ENCODE peak calls at places on chromosomes 5 and 9, in five cellular contexts. One of them, this sample, is unnamed.

GRCh38 chr5:36227046-36227445 is 14.7 kb downstream of the NADK2 start:
- DNase-seq in NT2/D1: no peak
- DNase-seq in GM23338: no peak
- DNase-seq in endodermal cell: no peak
- DNase-seq in hepatocyte: no peak
- DNase-seq in this sample: no peak

GRCh38 chr5:59021286-59021673 is 438.4 kb downstream of the RAB3C start:
- DNase-seq in NT2/D1: no peak
- DNase-seq in hepatocyte: peak; percentile 15
- DNase-seq in GM23338: no peak
- DNase-seq in endodermal cell: no peak
- DNase-seq in this sample: no peak

GRCh38 chr5:3331819-3332218 is 263.8 kb upstream of the IRX1 start:
- DNase-seq in hepatocyte: no peak
- DNase-seq in GM23338: no peak
- DNase-seq in endodermal cell: no peak
- DNase-seq in NT2/D1: no peak
- DNase-seq in this sample: no peak

GRCh38 chr9:17082343-17082742 is 52.5 kb upstream of the CNTLN start:
- DNase-seq in NT2/D1: peak; percentile 57
- DNase-seq in endodermal cell: peak; percentile 85
- DNase-seq in hepatocyte: peak; percentile 48
- DNase-seq in GM23338: peak; percentile 71
- DNase-seq in this sample: peak; percentile 66

GRCh38 chr9:130309689-130310455 is 44.3 kb downstream of the HMCN2 start:
- DNase-seq in hepatocyte: no peak
- DNase-seq in endodermal cell: no peak
- DNase-seq in NT2/D1: no peak
- DNase-seq in GM23338: no peak
- DNase-seq in this sample: no peak

GRCh38 chr5:94545870-94546625 is 72.4 kb downstream of the KIAA0825 start:
- DNase-seq in endodermal cell: no peak
- DNase-seq in hepatocyte: no peak
- DNase-seq in NT2/D1: no peak
- DNase-seq in GM23338: no peak
- DNase-seq in this sample: no peak

GRCh38 chr5:135743684-135744083 is 90.8 kb upstream of the SLC25A48 start:
- DNase-seq in hepatocyte: no peak
- DNase-seq in NT2/D1: no peak
- DNase-seq in GM23338: no peak
- DNase-seq in endodermal cell: no peak
- DNase-seq in this sample: no peak

GRCh38 chr5:180080670-180081280 is 9.2 kb upstream of the RNF130 start:
- DNase-seq in hepatocyte: no peak
- DNase-seq in NT2/D1: no peak
- DNase-seq in endodermal cell: no peak
- DNase-seq in GM23338: no peak
- DNase-seq in this sample: no peak

GRCh38 chr5:61232490-61232889 is 70.2 kb upstream of the SMIM15 start:
- DNase-seq in hepatocyte: no peak
- DNase-seq in endodermal cell: no peak
- DNase-seq in NT2/D1: no peak
- DNase-seq in GM23338: no peak
- DNase-seq in this sample: no peak

GRCh38 chr9:125409217-125409636 is 147.6 kb downstream of the GAPVD1 start:
- DNase-seq in NT2/D1: no peak
- DNase-seq in GM23338: peak; percentile 69
- DNase-seq in endodermal cell: peak; percentile 64
- DNase-seq in hepatocyte: no peak
- DNase-seq in this sample: peak; percentile 85

GRCh38 chr9:89274838-89275237 is 36.2 kb upstream of the CKS2 start:
- DNase-seq in GM23338: no peak
- DNase-seq in NT2/D1: no peak
- DNase-seq in hepatocyte: no peak
- DNase-seq in endodermal cell: no peak
- DNase-seq in this sample: no peak

GRCh38 chr5:138912093-138912492 is 37.0 kb upstream of the LRRTM2 start:
- DNase-seq in NT2/D1: no peak
- DNase-seq in endodermal cell: no peak
- DNase-seq in GM23338: no peak
- DNase-seq in hepatocyte: no peak
- DNase-seq in this sample: no peak

GRCh38 chr9:31290731-31291130 is 1093.7 kb upstream of the ACO1 start:
- DNase-seq in NT2/D1: no peak
- DNase-seq in endodermal cell: no peak
- DNase-seq in GM23338: no peak
- DNase-seq in hepatocyte: no peak
- DNase-seq in this sample: no peak

GRCh38 chr9:21811914-21812313 is 9.5 kb downstream of the MTAP start:
- DNase-seq in GM23338: no peak
- DNase-seq in hepatocyte: no peak
- DNase-seq in endodermal cell: no peak
- DNase-seq in NT2/D1: no peak
- DNase-seq in this sample: no peak

GRCh38 chr9:125240649-125240999 is 519 bp downstream of the HSPA5 start:
- DNase-seq in GM23338: peak; percentile 36
- DNase-seq in hepatocyte: no peak
- DNase-seq in NT2/D1: no peak
- DNase-seq in endodermal cell: no peak
- DNase-seq in this sample: peak; percentile 56

GRCh38 chr5:124935060-124935459 is 188.6 kb upstream of the ZNF608 start:
- DNase-seq in NT2/D1: no peak
- DNase-seq in hepatocyte: peak; percentile 11
- DNase-seq in endodermal cell: no peak
- DNase-seq in GM23338: no peak
- DNase-seq in this sample: no peak

GRCh38 chr5:169421677-169422076 is 120.7 kb upstream of the SLIT3 start:
- DNase-seq in hepatocyte: no peak
- DNase-seq in endodermal cell: no peak
- DNase-seq in NT2/D1: no peak
- DNase-seq in GM23338: no peak
- DNase-seq in this sample: no peak

GRCh38 chr5:108451269-108451668 is 69.4 kb upstream of the FBXL17 start:
- DNase-seq in hepatocyte: no peak
- DNase-seq in GM23338: peak; percentile 33
- DNase-seq in endodermal cell: no peak
- DNase-seq in NT2/D1: no peak
- DNase-seq in this sample: peak; percentile 12

GRCh38 chr5:151448038-151448985 is 909 bp downstream of the SLC36A1 start:
- DNase-seq in hepatocyte: peak; percentile 63
- DNase-seq in NT2/D1: no peak
- DNase-seq in GM23338: peak; percentile 77
- DNase-seq in endodermal cell: peak; percentile 84
- DNase-seq in this sample: peak; percentile 58

GRCh38 chr9:19127881-19128719 is 808 bp upstream of the PLIN2 start:
- DNase-seq in NT2/D1: no peak
- DNase-seq in GM23338: peak; percentile 64
- DNase-seq in endodermal cell: peak; percentile 86
- DNase-seq in hepatocyte: no peak
- DNase-seq in this sample: peak; percentile 75

GRCh38 chr5:143543358-143544255 is 140.1 kb upstream of the NR3C1 start:
- DNase-seq in endodermal cell: no peak
- DNase-seq in NT2/D1: no peak
- DNase-seq in hepatocyte: no peak
- DNase-seq in GM23338: peak; percentile 14
- DNase-seq in this sample: no peak

GRCh38 chr5:129111351-129111750 is 16.8 kb downstream of the ISOC1 start:
- DNase-seq in GM23338: no peak
- DNase-seq in endodermal cell: no peak
- DNase-seq in hepatocyte: no peak
- DNase-seq in NT2/D1: no peak
- DNase-seq in this sample: no peak

GRCh38 chr5:80763873-80764647 is 109.3 kb upstream of the DHFR start:
- DNase-seq in hepatocyte: no peak
- DNase-seq in endodermal cell: no peak
- DNase-seq in GM23338: no peak
- DNase-seq in NT2/D1: no peak
- DNase-seq in this sample: no peak

GRCh38 chr5:93705896-93706295 is 35.5 kb downstream of the POU5F2 start:
- DNase-seq in GM23338: no peak
- DNase-seq in NT2/D1: no peak
- DNase-seq in endodermal cell: no peak
- DNase-seq in hepatocyte: no peak
- DNase-seq in this sample: no peak

GRCh38 chr9:122158202-122158601 is 1.4 kb downstream of the NDUFA8 start:
- DNase-seq in GM23338: peak; percentile 71
- DNase-seq in hepatocyte: peak; percentile 51
- DNase-seq in NT2/D1: peak; percentile 48
- DNase-seq in endodermal cell: peak; percentile 86
- DNase-seq in this sample: peak; percentile 75
- H3K4me3 ChIP-seq in GM23338: no peak overlapping the region
- H3K4me3 ChIP-seq in hepatocyte: no peak overlapping the region
- H3K4me3 ChIP-seq in NT2/D1: no peak overlapping the region
- H3K4me3 ChIP-seq in endodermal cell: no peak overlapping the region
- H3K4me3 ChIP-seq in this sample: no peak overlapping the region

GRCh38 chr9:121612511-121612998 is 38.9 kb upstream of the DAB2IP start:
- DNase-seq in endodermal cell: peak; percentile 72
- DNase-seq in GM23338: no peak
- DNase-seq in hepatocyte: peak; percentile 68
- DNase-seq in NT2/D1: no peak
- DNase-seq in this sample: peak; percentile 71

GRCh38 chr9:121607434-121608248 is 43.8 kb upstream of the DAB2IP start:
- DNase-seq in GM23338: no peak
- DNase-seq in NT2/D1: no peak
- DNase-seq in hepatocyte: peak; percentile 38
- DNase-seq in endodermal cell: peak; percentile 46
- DNase-seq in this sample: no peak

GRCh38 chr9:121609845-121610637 is 41.4 kb upstream of the DAB2IP start:
- DNase-seq in NT2/D1: no peak
- DNase-seq in hepatocyte: peak; percentile 75
- DNase-seq in endodermal cell: no peak
- DNase-seq in GM23338: no peak
- DNase-seq in this sample: no peak

GRCh38 chr9:121613009-121613766 is 38.2 kb upstream of the DAB2IP start:
- DNase-seq in GM23338: no peak
- DNase-seq in NT2/D1: no peak
- DNase-seq in hepatocyte: no peak
- DNase-seq in endodermal cell: no peak
- DNase-seq in this sample: no peak

GRCh38 chr9:121610638-121610953 is 40.8 kb upstream of the DAB2IP start:
- DNase-seq in hepatocyte: no peak
- DNase-seq in GM23338: peak; percentile 72
- DNase-seq in endodermal cell: peak; percentile 72
- DNase-seq in NT2/D1: no peak
- DNase-seq in this sample: peak; percentile 79
- H3K27me3 ChIP-seq in hepatocyte: no peaks in the 10 kb centered on the region
- H3K27me3 ChIP-seq in GM23338: no peaks in the 10 kb centered on the region
- H3K27me3 ChIP-seq in endodermal cell: no peaks in the 10 kb centered on the region
- H3K27me3 ChIP-seq in NT2/D1: no peaks in the 10 kb centered on the region
- H3K27me3 ChIP-seq in this sample: no peaks in the 10 kb centered on the region

DNA sequence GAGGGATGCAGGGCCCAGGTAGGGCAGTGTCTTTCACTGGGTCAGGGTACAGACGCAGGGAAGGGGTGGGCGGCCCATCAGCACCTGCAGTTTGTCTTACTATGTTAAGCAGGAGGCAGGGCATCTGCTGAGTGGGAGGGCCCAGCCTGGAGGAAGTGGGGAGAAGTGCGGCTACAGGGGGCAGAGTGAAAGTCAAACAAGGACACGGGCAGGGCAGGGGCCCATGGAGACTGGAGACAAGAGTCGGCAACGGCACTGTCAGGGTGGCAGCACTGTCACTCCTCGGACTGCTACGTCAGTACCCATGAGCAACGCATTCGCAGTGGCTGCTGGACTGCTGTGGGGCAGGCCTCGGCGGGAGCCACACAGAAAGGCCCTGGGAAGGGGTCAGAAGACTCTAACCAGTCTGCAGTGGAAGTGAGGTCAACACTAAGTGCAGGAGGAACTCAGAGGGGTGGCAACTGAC is 19.7 kb downstream of the CAMSAP1 start:
- DNase-seq in hepatocyte: no peak
- DNase-seq in GM23338: peak; percentile 76
- DNase-seq in NT2/D1: no peak
- DNase-seq in endodermal cell: peak; percentile 87
- DNase-seq in this sample: peak; percentile 82
- H3K4me3 ChIP-seq in hepatocyte: no peak overlapping the region
- H3K4me3 ChIP-seq in GM23338: no peak overlapping the region
- H3K4me3 ChIP-seq in NT2/D1: no peak overlapping the region
- H3K4me3 ChIP-seq in endodermal cell: no peak overlapping the region
- H3K4me3 ChIP-seq in this sample: no peak overlapping the region

GRCh38 chr9:132989414-132989996 is 11.0 kb downstream of the GFI1B start:
- DNase-seq in GM23338: no peak
- DNase-seq in NT2/D1: no peak
- DNase-seq in endodermal cell: no peak
- DNase-seq in hepatocyte: no peak
- DNase-seq in this sample: peak; percentile 69

GRCh38 chr9:132990781-132991180 is 12.3 kb downstream of the GFI1B start:
- DNase-seq in GM23338: no peak
- DNase-seq in hepatocyte: no peak
- DNase-seq in endodermal cell: no peak
- DNase-seq in NT2/D1: no peak
- DNase-seq in this sample: peak; percentile 34

GRCh38 chr9:132988244-132989013 is 9.9 kb downstream of the GFI1B start:
- DNase-seq in GM23338: no peak
- DNase-seq in endodermal cell: no peak
- DNase-seq in hepatocyte: no peak
- DNase-seq in NT2/D1: no peak
- DNase-seq in this sample: peak; percentile 54

GRCh38 chr9:132987021-132987620 is 8.6 kb downstream of the GFI1B start:
- DNase-seq in endodermal cell: no peak
- DNase-seq in NT2/D1: no peak
- DNase-seq in hepatocyte: no peak
- DNase-seq in GM23338: no peak
- DNase-seq in this sample: peak; percentile 52

GRCh38 chr9:132989014-132989310 is 10.5 kb downstream of the GFI1B start:
- DNase-seq in GM23338: no peak
- DNase-seq in hepatocyte: no peak
- DNase-seq in NT2/D1: no peak
- DNase-seq in endodermal cell: no peak
- DNase-seq in this sample: peak; percentile 56
- H3K27me3 ChIP-seq in GM23338: no peaks in the 10 kb centered on the region
- H3K27me3 ChIP-seq in hepatocyte: no peaks in the 10 kb centered on the region
- H3K27me3 ChIP-seq in NT2/D1: peaks cover 11% of the 10 kb centered on the region
- H3K27me3 ChIP-seq in endodermal cell: no peaks in the 10 kb centered on the region
- H3K27me3 ChIP-seq in this sample: no peaks in the 10 kb centered on the region

GRCh38 chr5:14810282-14810681 is 61.3 kb downstream of the ANKH start:
- DNase-seq in endodermal cell: no peak
- DNase-seq in NT2/D1: no peak
- DNase-seq in hepatocyte: no peak
- DNase-seq in GM23338: no peak
- DNase-seq in this sample: no peak
- H3K4me3 ChIP-seq in endodermal cell: no peak overlapping the region
- H3K4me3 ChIP-seq in NT2/D1: no peak overlapping the region
- H3K4me3 ChIP-seq in hepatocyte: no peak overlapping the region
- H3K4me3 ChIP-seq in GM23338: no peak overlapping the region
- H3K4me3 ChIP-seq in this sample: no peak overlapping the region